ENCODE peak calls at places on chromosomes 5 and 9, in six cellular contexts. N, T, I, D, V and K are unnamed samples.

GRCh38 chr5:95778713-95779426 is 43.7 kb downstream of the GLRX start:
- DNase-seq in N (no peak), T (no peak), I (no peak), D (no peak), V (no peak), K (no peak)

GRCh38 chr9:71504636-71505035 is 263.7 kb downstream of the CEMIP2 start:
- DNase-seq in N (no peak), T (no peak), I (no peak), D (peak; percentile 15), V (no peak), K (no peak)

GRCh38 chr5:58156354-58156753 is 303.5 kb downstream of the PLK2 start:
- DNase-seq in N (no peak), T (no peak), I (no peak), D (peak; percentile 70), V (no peak), K (no peak)

GRCh38 chr9:96691326-96691725 is 36.2 kb upstream of the PRXL2C start:
- DNase-seq in N (no peak), T (no peak), I (no peak), D (no peak), V (no peak), K (no peak)

GRCh38 chr9:13719981-13720380 is 440.5 kb upstream of the MPDZ start:
- DNase-seq in N (no peak), T (no peak), I (no peak), D (peak; percentile 93), V (no peak), K (no peak)

GRCh38 chr9:7533376-7534090 is 266.0 kb downstream of the DMAC1 start:
- DNase-seq in N (no peak), T (no peak), I (no peak), D (no peak), V (no peak), K (no peak)

GRCh38 chr9:131530546-131530929 is 525 bp downstream of the UCK1 start:
- DNase-seq in N (peak; percentile 45), T (peak; percentile 68), I (no peak), D (peak; percentile 38), V (peak; percentile 56), K (peak; percentile 70)

GRCh38 chr5:126976520-126977172 is 53.7 kb downstream of the MARCHF3 start:
- DNase-seq in N (no peak), T (no peak), I (no peak), D (no peak), V (no peak), K (no peak)

GRCh38 chr5:67221487-67222242 is 25.1 kb upstream of the CD180 start:
- DNase-seq in N (no peak), T (no peak), I (peak; percentile 58), D (no peak), V (no peak), K (peak; percentile 34)

GRCh38 chr5:140565780-140566095 is 1.1 kb downstream of the SLC35A4 start:
- DNase-seq in N (no peak), T (no peak), I (no peak), D (peak; percentile 34), V (no peak), K (no peak)

GRCh38 chr5:173010021-173010420 is 26.4 kb downstream of the ATP6V0E1 start:
- DNase-seq in N (no peak), T (no peak), I (peak; percentile 13), D (no peak), V (no peak), K (no peak)

GRCh38 chr5:144421411-144421810 is 250.7 kb downstream of the KCTD16 start:
- DNase-seq in N (no peak), T (no peak), I (no peak), D (peak; percentile 18), V (no peak), K (no peak)

GRCh38 chr9:137745541-137745991 is 126.8 kb downstream of the EHMT1 start:
- DNase-seq in N (no peak), T (peak; percentile 59), I (peak; percentile 61), D (peak; percentile 27), V (no peak), K (peak; percentile 67)

GRCh38 chr5:6576861-6577501 is 55.9 kb downstream of the NSUN2 start:
- DNase-seq in N (peak; percentile 51), T (peak; percentile 49), I (peak; percentile 7), D (peak; percentile 74), V (peak; percentile 33), K (peak; percentile 73)

GRCh38 chr9:85067792-85068191 is 398.3 kb downstream of the NTRK2 start:
- DNase-seq in N (no peak), T (no peak), I (peak; percentile 26), D (no peak), V (no peak), K (peak; percentile 35)

GRCh38 chr9:5470122-5470521 is 19.8 kb downstream of the CD274 start:
- DNase-seq in N (no peak), T (no peak), I (no peak), D (no peak), V (no peak), K (no peak)

GRCh38 chr9:72807765-72808445 is 144.9 kb downstream of the ALDH1A1 start:
- DNase-seq in N (no peak), T (no peak), I (no peak), D (peak; percentile 7), V (no peak), K (no peak)

GRCh38 chr5:146203872-146204192 is 427 bp downstream of the RBM27 start:
- DNase-seq in N (no peak), T (no peak), I (no peak), D (no peak), V (no peak), K (no peak)

GRCh38 chr9:78288214-78288892 is 8.6 kb upstream of the PSAT1 start:
- DNase-seq in N (no peak), T (no peak), I (no peak), D (no peak), V (no peak), K (no peak)

GRCh38 chr9:136823136-136824046 is 15.6 kb downstream of the RABL6 start:
- DNase-seq in N (no peak), T (no peak), I (no peak), D (no peak), V (no peak), K (no peak)

GRCh38 chr5:149837680-149838269 is 106.8 kb downstream of the PDE6A start:
- DNase-seq in N (no peak), T (peak; percentile 74), I (no peak), D (peak; percentile 80), V (peak; percentile 77), K (peak; percentile 64)

GRCh38 chr5:160271396-160271795 is 41.0 kb downstream of the CCNJL start:
- DNase-seq in N (no peak), T (no peak), I (peak; percentile 13), D (no peak), V (peak; percentile 43), K (no peak)

GRCh38 chr5:108588323-108588722 is 159.4 kb upstream of the FER start:
- DNase-seq in N (no peak), T (no peak), I (no peak), D (no peak), V (no peak), K (no peak)

GRCh38 chr5:93302711-93303110 is 278.3 kb downstream of the NR2F1-AS1 start:
- DNase-seq in N (no peak), T (no peak), I (no peak), D (no peak), V (no peak), K (no peak)

GRCh38 chr5:72110401-72111013 is 3.2 kb downstream of the MAP1B start:
- DNase-seq in N (no peak), T (peak; percentile 68), I (no peak), D (peak; percentile 47), V (no peak), K (no peak)

GRCh38 chr5:32505718-32506117 is 61.2 kb upstream of the ZFR start:
- DNase-seq in N (no peak), T (no peak), I (no peak), D (peak; percentile 54), V (no peak), K (no peak)

GRCh38 chr5:13325765-13326164 is 618.7 kb downstream of the DNAH5 start:
- DNase-seq in N (no peak), T (no peak), I (no peak), D (peak; percentile 5), V (no peak), K (no peak)

GRCh38 chr9:83992407-83992806 is 11.8 kb downstream of the RMI1 start:
- DNase-seq in N (peak; percentile 49), T (no peak), I (no peak), D (peak; percentile 39), V (no peak), K (no peak)

GRCh38 chr5:136805466-136805865 is 440.1 kb upstream of the TRPC7 start:
- DNase-seq in N (no peak), T (no peak), I (no peak), D (no peak), V (no peak), K (no peak)
- TF ChIP-seq CTCF in N (no peak), T (no peak), I (peak; percentile 29), D (peak; percentile 25), V (peak; percentile 30), K (no peak)

GRCh38 chr5:80672140-80672736 is 17.5 kb upstream of the DHFR start:
- DNase-seq in N (peak; percentile 58), T (peak; percentile 66), I (peak; percentile 36), D (peak; percentile 86), V (peak; percentile 77), K (peak; percentile 64)
- TF ChIP-seq CTCF in N (peak; percentile 91), T (peak; percentile 71), I (peak; percentile 81), D (peak; percentile 86), V (peak; percentile 93), K (peak; percentile 94)

GRCh38 chr9:33921967-33922895 is 105.3 kb downstream of the UBE2R2 start:
- DNase-seq in N (no peak), T (no peak), I (no peak), D (peak; percentile 45), V (peak; percentile 60), K (no peak)
- TF ChIP-seq CTCF in N (peak; percentile 64), T (peak; percentile 48), I (peak; percentile 85), D (peak; percentile 89), V (peak; percentile 64), K (peak; percentile 71)

GRCh38 chr5:124725622-124726258 is 20.7 kb downstream of the ZNF608 start:
- DNase-seq in N (no peak), T (no peak), I (no peak), D (no peak), V (no peak), K (no peak)

GRCh38 chr5:124728331-124729307 is 17.8 kb downstream of the ZNF608 start:
- DNase-seq in N (no peak), T (no peak), I (no peak), D (no peak), V (no peak), K (no peak)

GRCh38 chr5:124726631-124727362 is 19.6 kb downstream of the ZNF608 start:
- DNase-seq in N (no peak), T (no peak), I (no peak), D (no peak), V (no peak), K (no peak)

GRCh38 chr5:124724357-124725039 is 21.9 kb downstream of the ZNF608 start:
- DNase-seq in N (no peak), T (no peak), I (peak; percentile 74), D (no peak), V (no peak), K (peak; percentile 36)

GRCh38 chr5:124725040-124725434 is 21.4 kb downstream of the ZNF608 start:
- DNase-seq in N (no peak), T (no peak), I (no peak), D (no peak), V (no peak), K (peak; percentile 39)
- TF ChIP-seq CTCF in N (no peak), T (no peak), I (peak; percentile 58), D (no peak), V (no peak), K (peak; percentile 42)